ENCODE peak calls at places on chromosomes 12 and 14, in eight cellular contexts. One of them, this sample, is unnamed. For H3K4me1, the result is how much of the 10 kb centered on the place peaks cover.

GRCh38 chr14:98182385-98183055 is 1089.5 kb downstream of the BCL11B start:
- DNase-seq in GM23338: no peak
- DNase-seq in H1: no peak
- DNase-seq in fibroblast of lung: peak
- DNase-seq in upper lobe of right lung: no peak
- DNase-seq in effector memory CD4-positive, alpha-beta T cell: no peak
- DNase-seq in psoas muscle: no peak
- DNase-seq in hepatocyte: peak
- DNase-seq in this sample: no peak

GRCh38 chr14:50403433-50403832 is 6.8 kb upstream of the CDKL1 start:
- DNase-seq in GM23338: no peak
- DNase-seq in H1: no peak
- DNase-seq in fibroblast of lung: no peak
- DNase-seq in upper lobe of right lung: no peak
- DNase-seq in effector memory CD4-positive, alpha-beta T cell: no peak
- DNase-seq in psoas muscle: no peak
- DNase-seq in hepatocyte: no peak
- DNase-seq in this sample: no peak

GRCh38 chr14:75411194-75411552 is 16.6 kb upstream of the JDP2 start:
- DNase-seq in GM23338: no peak
- DNase-seq in H1: no peak
- DNase-seq in fibroblast of lung: no peak
- DNase-seq in upper lobe of right lung: no peak
- DNase-seq in effector memory CD4-positive, alpha-beta T cell: no peak
- DNase-seq in psoas muscle: no peak
- DNase-seq in hepatocyte: no peak
- DNase-seq in this sample: no peak

GRCh38 chr14:81517798-81518398 is 15.8 kb downstream of the SEL1L start:
- DNase-seq in GM23338: no peak
- DNase-seq in H1: no peak
- DNase-seq in fibroblast of lung: peak
- DNase-seq in upper lobe of right lung: peak
- DNase-seq in effector memory CD4-positive, alpha-beta T cell: no peak
- DNase-seq in psoas muscle: peak
- DNase-seq in hepatocyte: no peak
- DNase-seq in this sample: no peak

GRCh38 chr12:79643821-79644220 is 46.9 kb downstream of the PAWR start:
- DNase-seq in GM23338: no peak
- DNase-seq in H1: no peak
- DNase-seq in fibroblast of lung: no peak
- DNase-seq in upper lobe of right lung: no peak
- DNase-seq in effector memory CD4-positive, alpha-beta T cell: no peak
- DNase-seq in psoas muscle: no peak
- DNase-seq in hepatocyte: no peak
- DNase-seq in this sample: no peak

GRCh38 chr12:28700161-28700560 is 448.9 kb upstream of the FAR2 start:
- DNase-seq in GM23338: no peak
- DNase-seq in H1: no peak
- DNase-seq in fibroblast of lung: no peak
- DNase-seq in upper lobe of right lung: no peak
- DNase-seq in effector memory CD4-positive, alpha-beta T cell: no peak
- DNase-seq in psoas muscle: no peak
- DNase-seq in hepatocyte: no peak
- DNase-seq in this sample: no peak

GRCh38 chr14:70721542-70721941 is 79.8 kb downstream of the TTC9 start:
- DNase-seq in GM23338: no peak
- DNase-seq in H1: no peak
- DNase-seq in fibroblast of lung: peak
- DNase-seq in upper lobe of right lung: no peak
- DNase-seq in effector memory CD4-positive, alpha-beta T cell: no peak
- DNase-seq in psoas muscle: no peak
- DNase-seq in hepatocyte: peak
- DNase-seq in this sample: no peak

GRCh38 chr12:19026637-19027508 is 102.7 kb upstream of the PLEKHA5 start:
- DNase-seq in GM23338: no peak
- DNase-seq in H1: no peak
- DNase-seq in fibroblast of lung: no peak
- DNase-seq in upper lobe of right lung: no peak
- DNase-seq in effector memory CD4-positive, alpha-beta T cell: no peak
- DNase-seq in psoas muscle: no peak
- DNase-seq in hepatocyte: no peak
- DNase-seq in this sample: no peak

GRCh38 chr14:93023039-93023438 is 92.7 kb downstream of the ITPK1 start:
- DNase-seq in GM23338: peak
- DNase-seq in H1: no peak
- DNase-seq in fibroblast of lung: no peak
- DNase-seq in upper lobe of right lung: no peak
- DNase-seq in effector memory CD4-positive, alpha-beta T cell: no peak
- DNase-seq in psoas muscle: peak
- DNase-seq in hepatocyte: no peak
- DNase-seq in this sample: no peak

GRCh38 chr12:119363490-119363889 is 29.0 kb downstream of the CCDC60 start:
- DNase-seq in GM23338: peak
- DNase-seq in H1: no peak
- DNase-seq in fibroblast of lung: no peak
- DNase-seq in upper lobe of right lung: no peak
- DNase-seq in effector memory CD4-positive, alpha-beta T cell: no peak
- DNase-seq in psoas muscle: no peak
- DNase-seq in hepatocyte: no peak
- DNase-seq in this sample: no peak

GRCh38 chr14:91417134-91417982 is at the start of gene CCDC88C:
- DNase-seq in GM23338: peak
- DNase-seq in H1: no peak
- DNase-seq in fibroblast of lung: peak
- DNase-seq in upper lobe of right lung: peak
- DNase-seq in effector memory CD4-positive, alpha-beta T cell: peak
- DNase-seq in psoas muscle: peak
- DNase-seq in hepatocyte: peak
- DNase-seq in this sample: peak

GRCh38 chr12:62899568-62900390 is 35.2 kb downstream of the PPM1H start:
- DNase-seq in GM23338: no peak
- DNase-seq in H1: no peak
- DNase-seq in fibroblast of lung: no peak
- DNase-seq in upper lobe of right lung: no peak
- DNase-seq in effector memory CD4-positive, alpha-beta T cell: no peak
- DNase-seq in psoas muscle: no peak
- DNase-seq in hepatocyte: no peak
- DNase-seq in this sample: no peak

GRCh38 chr12:64739778-64740177 is 19.4 kb downstream of the GNS start:
- DNase-seq in GM23338: no peak
- DNase-seq in H1: no peak
- DNase-seq in fibroblast of lung: peak
- DNase-seq in upper lobe of right lung: no peak
- DNase-seq in effector memory CD4-positive, alpha-beta T cell: no peak
- DNase-seq in psoas muscle: no peak
- DNase-seq in hepatocyte: no peak
- DNase-seq in this sample: no peak

GRCh38 chr12:63882844-63883243 is 38.3 kb downstream of the SRGAP1 start:
- DNase-seq in GM23338: peak
- DNase-seq in H1: no peak
- DNase-seq in fibroblast of lung: peak
- DNase-seq in upper lobe of right lung: no peak
- DNase-seq in effector memory CD4-positive, alpha-beta T cell: no peak
- DNase-seq in psoas muscle: no peak
- DNase-seq in hepatocyte: no peak
- DNase-seq in this sample: no peak

GRCh38 chr14:77032854-77033621 is 4.5 kb upstream of the IRF2BPL start:
- DNase-seq in GM23338: peak
- DNase-seq in H1: no peak
- DNase-seq in fibroblast of lung: peak
- DNase-seq in upper lobe of right lung: peak
- DNase-seq in effector memory CD4-positive, alpha-beta T cell: peak
- DNase-seq in psoas muscle: peak
- DNase-seq in hepatocyte: peak
- DNase-seq in this sample: peak

GRCh38 chr12:27852117-27852516 is 72.1 kb upstream of the MANSC4 start:
- DNase-seq in GM23338: no peak
- DNase-seq in H1: no peak
- DNase-seq in fibroblast of lung: no peak
- DNase-seq in upper lobe of right lung: no peak
- DNase-seq in effector memory CD4-positive, alpha-beta T cell: no peak
- DNase-seq in psoas muscle: no peak
- DNase-seq in hepatocyte: no peak
- DNase-seq in this sample: no peak

GRCh38 chr14:105026789-105027563 is 6.1 kb upstream of the CDCA4 start:
- DNase-seq in GM23338: no peak
- DNase-seq in H1: no peak
- DNase-seq in fibroblast of lung: peak
- DNase-seq in upper lobe of right lung: no peak
- DNase-seq in effector memory CD4-positive, alpha-beta T cell: no peak
- DNase-seq in psoas muscle: no peak
- DNase-seq in hepatocyte: no peak
- DNase-seq in this sample: no peak

GRCh38 chr12:8037046-8037663 is 4.6 kb downstream of the FOXJ2 start:
- DNase-seq in GM23338: no peak
- DNase-seq in H1: no peak
- DNase-seq in fibroblast of lung: no peak
- DNase-seq in upper lobe of right lung: no peak
- DNase-seq in effector memory CD4-positive, alpha-beta T cell: no peak
- DNase-seq in psoas muscle: no peak
- DNase-seq in hepatocyte: no peak
- DNase-seq in this sample: no peak
- H3K27ac ChIP-seq in GM23338: no peak
- H3K27ac ChIP-seq in H1: no peak
- H3K27ac ChIP-seq in fibroblast of lung: no peak
- H3K27ac ChIP-seq in upper lobe of right lung: no peak
- H3K27ac ChIP-seq in effector memory CD4-positive, alpha-beta T cell: no peak
- H3K27ac ChIP-seq in psoas muscle: peak
- H3K27ac ChIP-seq in hepatocyte: no peak
- H3K27ac ChIP-seq in this sample: no peak

GRCh38 chr14:54637829-54638446 is 71.0 kb downstream of the SAMD4A start:
- DNase-seq in GM23338: no peak
- DNase-seq in H1: no peak
- DNase-seq in fibroblast of lung: peak
- DNase-seq in upper lobe of right lung: no peak
- DNase-seq in effector memory CD4-positive, alpha-beta T cell: no peak
- DNase-seq in psoas muscle: no peak
- DNase-seq in hepatocyte: peak
- DNase-seq in this sample: no peak
- H3K4me3 ChIP-seq in GM23338: no peak
- H3K4me3 ChIP-seq in H1: no peak
- H3K4me3 ChIP-seq in fibroblast of lung: no peak
- H3K4me3 ChIP-seq in upper lobe of right lung: no peak
- H3K4me3 ChIP-seq in effector memory CD4-positive, alpha-beta T cell: no peak
- H3K4me3 ChIP-seq in psoas muscle: no peak
- H3K4me3 ChIP-seq in hepatocyte: no peak
- H3K4me3 ChIP-seq in this sample: no peak

GRCh38 chr12:75702477-75703093 is 191.2 kb upstream of the KRR1 start:
- DNase-seq in GM23338: no peak
- DNase-seq in H1: no peak
- DNase-seq in fibroblast of lung: no peak
- DNase-seq in upper lobe of right lung: no peak
- DNase-seq in effector memory CD4-positive, alpha-beta T cell: no peak
- DNase-seq in psoas muscle: no peak
- DNase-seq in hepatocyte: no peak
- DNase-seq in this sample: no peak
- H3K4me1 ChIP-seq in GM23338: under half
- H3K4me1 ChIP-seq in H1: under half
- H3K4me1 ChIP-seq in fibroblast of lung: under half
- H3K4me1 ChIP-seq in upper lobe of right lung: under half
- H3K4me1 ChIP-seq in effector memory CD4-positive, alpha-beta T cell: under half
- H3K4me1 ChIP-seq in psoas muscle: under half
- H3K4me1 ChIP-seq in hepatocyte: under half
- H3K4me1 ChIP-seq in this sample: under half

DNA sequence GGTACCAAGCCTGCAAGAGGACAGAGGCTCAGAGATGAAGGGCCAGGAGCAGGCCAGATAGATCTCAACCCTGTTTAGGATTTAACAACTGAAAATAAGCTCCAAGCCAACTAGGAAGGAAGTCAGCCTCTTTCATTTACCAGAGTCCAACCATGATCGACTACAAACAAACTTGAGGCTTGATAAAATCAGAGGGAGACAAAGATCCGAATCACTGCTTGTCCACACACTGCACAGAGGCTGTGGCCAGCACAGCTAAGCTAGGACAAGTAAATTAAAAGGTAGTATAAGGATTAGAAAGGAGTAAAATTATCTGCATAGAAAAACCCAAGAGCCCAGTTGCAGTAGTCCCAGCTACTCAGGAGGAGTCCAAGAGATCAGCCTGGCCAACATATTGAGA is 40.3 kb downstream of the FAM222A start:
- DNase-seq in GM23338: no peak
- DNase-seq in H1: no peak
- DNase-seq in fibroblast of lung: no peak
- DNase-seq in upper lobe of right lung: no peak
- DNase-seq in effector memory CD4-positive, alpha-beta T cell: no peak
- DNase-seq in psoas muscle: no peak
- DNase-seq in hepatocyte: no peak
- DNase-seq in this sample: no peak
- H3K27ac ChIP-seq in GM23338: no peak
- H3K27ac ChIP-seq in H1: no peak
- H3K27ac ChIP-seq in fibroblast of lung: no peak
- H3K27ac ChIP-seq in upper lobe of right lung: no peak
- H3K27ac ChIP-seq in effector memory CD4-positive, alpha-beta T cell: no peak
- H3K27ac ChIP-seq in psoas muscle: no peak
- H3K27ac ChIP-seq in hepatocyte: no peak
- H3K27ac ChIP-seq in this sample: no peak

GRCh38 chr14:59699422-59699821 is 122.8 kb upstream of the CCDC175 start:
- DNase-seq in GM23338: no peak
- DNase-seq in H1: no peak
- DNase-seq in fibroblast of lung: no peak
- DNase-seq in upper lobe of right lung: no peak
- DNase-seq in effector memory CD4-positive, alpha-beta T cell: no peak
- DNase-seq in psoas muscle: no peak
- DNase-seq in hepatocyte: no peak
- DNase-seq in this sample: no peak

GRCh38 chr14:59698793-59699192 is 122.2 kb upstream of the CCDC175 start:
- DNase-seq in GM23338: no peak
- DNase-seq in H1: no peak
- DNase-seq in fibroblast of lung: peak
- DNase-seq in upper lobe of right lung: no peak
- DNase-seq in effector memory CD4-positive, alpha-beta T cell: no peak
- DNase-seq in psoas muscle: no peak
- DNase-seq in hepatocyte: no peak
- DNase-seq in this sample: no peak

GRCh38 chr14:59690426-59690825 is 113.8 kb upstream of the CCDC175 start:
- DNase-seq in GM23338: no peak
- DNase-seq in H1: no peak
- DNase-seq in fibroblast of lung: no peak
- DNase-seq in upper lobe of right lung: no peak
- DNase-seq in effector memory CD4-positive, alpha-beta T cell: no peak
- DNase-seq in psoas muscle: no peak
- DNase-seq in hepatocyte: no peak
- DNase-seq in this sample: no peak

GRCh38 chr14:59691266-59691665 is 114.7 kb upstream of the CCDC175 start:
- DNase-seq in GM23338: no peak
- DNase-seq in H1: no peak
- DNase-seq in fibroblast of lung: no peak
- DNase-seq in upper lobe of right lung: no peak
- DNase-seq in effector memory CD4-positive, alpha-beta T cell: no peak
- DNase-seq in psoas muscle: no peak
- DNase-seq in hepatocyte: no peak
- DNase-seq in this sample: no peak

DNA sequence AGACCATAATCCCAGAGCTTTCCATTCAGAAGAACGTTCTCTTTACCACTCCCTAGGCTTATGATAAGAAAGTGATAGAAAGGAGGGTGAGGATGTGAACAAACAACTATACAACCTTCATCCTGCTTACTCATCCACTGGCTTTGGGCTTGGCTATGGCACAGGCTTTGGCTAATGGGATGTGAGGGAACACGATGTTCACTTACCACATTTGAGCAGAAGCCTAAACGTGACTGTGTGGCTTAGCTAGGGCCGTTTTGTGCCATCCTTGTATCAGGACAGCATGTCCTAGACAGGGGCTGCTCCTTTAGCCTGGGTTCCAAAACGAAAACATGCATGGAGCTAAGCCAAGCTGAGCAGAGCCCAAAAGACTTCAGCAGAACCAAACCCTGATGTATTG is 118.6 kb upstream of the CCDC175 start:
- DNase-seq in GM23338: no peak
- DNase-seq in H1: no peak
- DNase-seq in fibroblast of lung: no peak
- DNase-seq in upper lobe of right lung: no peak
- DNase-seq in effector memory CD4-positive, alpha-beta T cell: no peak
- DNase-seq in psoas muscle: no peak
- DNase-seq in hepatocyte: no peak
- DNase-seq in this sample: no peak
- H3K4me3 ChIP-seq in GM23338: no peak
- H3K4me3 ChIP-seq in H1: no peak
- H3K4me3 ChIP-seq in fibroblast of lung: no peak
- H3K4me3 ChIP-seq in upper lobe of right lung: no peak
- H3K4me3 ChIP-seq in effector memory CD4-positive, alpha-beta T cell: no peak
- H3K4me3 ChIP-seq in psoas muscle: no peak
- H3K4me3 ChIP-seq in hepatocyte: no peak
- H3K4me3 ChIP-seq in this sample: no peak

This sample was measured in CD8-positive, alpha-beta memory T cell.